ENCODE peak calls at places on chromosomes 16 and 17, in four cellular contexts. C is prostate gland, Q is tibial artery, N is A549. X is an unnamed sample.

GRCh38 chr16:14497245-14498082 is 132.6 kb downstream of the PARN start:
- DNase-seq in C (no peak), Q (no peak), N (no peak), X (no peak)

GRCh38 chr17:57861737-57862409 is 12.0 kb upstream of the MRPS23 start:
- DNase-seq in C (peak), Q (peak), N (peak), X (no peak)

GRCh38 chr16:79571065-79571697 is 29.4 kb downstream of the MAF start:
- DNase-seq in C (no peak), Q (no peak), N (no peak), X (no peak)

GRCh38 chr17:75261336-75262111 is at the start of the genes GGA3 and MRPS7:
- DNase-seq in C (peak), Q (peak), N (peak), X (peak)

GRCh38 chr17:17570207-17570797 is 21.2 kb downstream of the PEMT start:
- DNase-seq in C (peak), Q (no peak), N (peak), X (no peak)

GRCh38 chr16:19001788-19002187 is 18.1 kb downstream of the TMC7 start:
- DNase-seq in C (no peak), Q (peak), N (no peak), X (peak)

GRCh38 chr17:79844869-79845600 is 5.8 kb upstream of the CBX4 start:
- DNase-seq in C (no peak), Q (no peak), N (peak), X (no peak)

GRCh38 chr17:44112284-44113280 is 10.9 kb downstream of the HDAC5 start:
- DNase-seq in C (no peak), Q (no peak), N (no peak), X (no peak)

GRCh38 chr16:64627288-64627687 is 494.6 kb downstream of the CDH11 start:
- DNase-seq in C (no peak), Q (no peak), N (no peak), X (no peak)

GRCh38 chr17:28258347-28258887 is 60.6 kb upstream of the TMEM97 start:
- DNase-seq in C (no peak), Q (no peak), N (no peak), X (no peak)

GRCh38 chr17:22265807-22266206 is 573.5 kb downstream of the KCNJ18 start:
- DNase-seq in C (no peak), Q (no peak), N (no peak), X (no peak)

GRCh38 chr17:75273968-75274708 is 3.1 kb upstream of the MIF4GD start:
- DNase-seq in C (no peak), Q (no peak), N (no peak), X (peak)

GRCh38 chr17:45334231-45334630 is 17.4 kb upstream of the MAP3K14 start:
- DNase-seq in C (no peak), Q (peak), N (no peak), X (no peak)

GRCh38 chr16:15643453-15644305 is 725 bp upstream of the MARF1 start:
- DNase-seq in C (peak), Q (no peak), N (peak), X (peak)

GRCh38 chr17:63419949-63420867 is 25.9 kb downstream of the CYB561 start:
- DNase-seq in C (no peak), Q (no peak), N (no peak), X (no peak)
- H3K27ac ChIP-seq in C (no peak), Q (no peak), N (no peak), X (peak)

GRCh38 chr16:85753976-85754375 is 3.1 kb upstream of the C16orf74 start:
- DNase-seq in C (no peak), Q (no peak), N (no peak), X (no peak)

GRCh38 chr16:85754403-85754802 is 3.5 kb upstream of the C16orf74 start:
- DNase-seq in C (no peak), Q (no peak), N (no peak), X (no peak)

GRCh38 chr16:85753559-85753958 is 2.7 kb upstream of the C16orf74 start:
- DNase-seq in C (peak), Q (no peak), N (no peak), X (no peak)

GRCh38 chr16:85757341-85757822 is 6.5 kb upstream of the C16orf74 start:
- DNase-seq in C (no peak), Q (no peak), N (no peak), X (no peak)

GRCh38 chr16:85755929-85756768 is 5.3 kb upstream of the C16orf74 start:
- DNase-seq in C (no peak), Q (no peak), N (no peak), X (no peak)
- TF ChIP-seq CTCF in C (no peak), Q (no peak), N (no peak), X (no peak)

GRCh38 chr16:23496826-23497542 is 13.3 kb downstream of the GGA2 start:
- DNase-seq in C (peak), Q (no peak), N (no peak), X (peak)

GRCh38 chr16:23499801-23500200 is 10.5 kb downstream of the GGA2 start:
- DNase-seq in C (no peak), Q (no peak), N (no peak), X (no peak)

GRCh38 chr16:23500212-23500865 is 10.0 kb downstream of the GGA2 start:
- DNase-seq in C (no peak), Q (no peak), N (no peak), X (no peak)

GRCh38 chr16:23498863-23499262 is 11.4 kb downstream of the GGA2 start:
- DNase-seq in C (no peak), Q (no peak), N (no peak), X (no peak)

GRCh38 chr16:23497543-23497868 is 12.8 kb downstream of the GGA2 start:
- DNase-seq in C (no peak), Q (peak), N (no peak), X (no peak)
- H3K27ac ChIP-seq in C (peak), Q (no peak), N (no peak), X (peak)

DNA sequence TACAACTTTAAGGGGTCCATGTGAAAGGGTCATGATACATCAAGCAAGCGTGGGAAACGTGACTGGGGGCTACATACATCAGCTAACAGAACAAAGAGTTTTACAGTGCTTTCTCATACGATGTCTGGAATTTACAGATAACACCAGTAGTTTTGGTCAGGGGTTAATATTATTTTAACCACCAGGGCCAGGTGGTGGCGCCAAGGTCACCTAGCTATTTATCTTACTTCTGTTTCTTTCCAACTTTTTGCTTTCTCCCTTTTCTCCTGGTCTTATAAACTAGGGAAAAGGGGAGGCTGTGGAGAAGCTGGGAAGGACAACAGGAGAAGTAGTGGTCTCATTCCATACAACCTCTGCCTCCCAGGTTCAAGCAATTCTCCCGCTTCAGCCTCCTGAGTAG is 37.9 kb downstream of the CLEC3A start:
- DNase-seq in C (no peak), Q (no peak), N (no peak), X (no peak)
- TF ChIP-seq CTCF in C (no peak), Q (no peak), N (no peak), X (no peak)

GRCh38 chr17:77160032-77160876 is 19.5 kb downstream of the SEC14L1 start:
- DNase-seq in C (no peak), Q (no peak), N (no peak), X (no peak)
- H3K27ac ChIP-seq in C (peak), Q (no peak), N (no peak), X (no peak)

DNA sequence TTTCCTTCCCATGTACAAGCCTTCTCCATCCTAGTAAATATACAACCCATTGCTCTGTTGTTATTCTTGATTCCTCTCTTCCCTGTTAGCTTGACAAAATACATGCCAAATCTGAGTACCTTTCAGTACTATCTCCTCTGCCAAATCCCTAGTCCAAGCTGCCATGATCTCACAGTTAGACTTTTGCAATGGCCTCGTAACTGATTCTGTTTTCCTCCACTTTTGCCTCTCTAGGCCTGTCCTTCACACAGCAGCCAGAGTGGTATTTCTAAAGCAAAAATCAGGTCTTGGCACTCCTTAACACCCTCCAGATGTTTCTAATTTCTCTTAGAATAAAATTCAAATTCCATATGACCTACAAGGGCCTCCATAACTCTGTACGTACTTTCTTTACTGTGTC is 153.0 kb upstream of the RBL2 start:
- DNase-seq in C (no peak), Q (no peak), N (no peak), X (no peak)
- TF ChIP-seq CTCF in C (no peak), Q (no peak), N (no peak), X (no peak)

DNA sequence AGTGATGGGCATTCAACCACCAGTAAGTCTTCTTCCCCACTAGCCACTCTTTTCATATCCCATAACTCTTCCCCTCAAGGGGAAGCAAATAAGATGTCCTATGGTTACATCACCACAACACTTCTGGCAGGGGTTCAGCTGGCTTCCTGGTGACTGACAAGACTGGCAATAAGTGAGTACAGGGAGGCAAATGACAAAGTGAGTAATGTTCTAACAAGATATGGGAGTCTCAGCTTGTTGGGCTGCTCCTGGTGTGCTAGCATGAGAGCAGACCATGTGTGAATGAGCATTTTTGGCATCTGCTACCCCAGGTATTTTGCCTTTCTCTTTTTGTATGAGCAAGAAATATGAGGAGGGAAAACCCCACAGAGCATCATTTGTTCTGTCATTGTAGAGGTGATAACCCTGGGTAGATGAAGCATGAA is 9.9 kb downstream of the TMIGD1 start:
- DNase-seq in C (no peak), Q (no peak), N (no peak), X (peak)
- H3K27ac ChIP-seq in C (no peak), Q (no peak), N (peak), X (no peak)

DNA sequence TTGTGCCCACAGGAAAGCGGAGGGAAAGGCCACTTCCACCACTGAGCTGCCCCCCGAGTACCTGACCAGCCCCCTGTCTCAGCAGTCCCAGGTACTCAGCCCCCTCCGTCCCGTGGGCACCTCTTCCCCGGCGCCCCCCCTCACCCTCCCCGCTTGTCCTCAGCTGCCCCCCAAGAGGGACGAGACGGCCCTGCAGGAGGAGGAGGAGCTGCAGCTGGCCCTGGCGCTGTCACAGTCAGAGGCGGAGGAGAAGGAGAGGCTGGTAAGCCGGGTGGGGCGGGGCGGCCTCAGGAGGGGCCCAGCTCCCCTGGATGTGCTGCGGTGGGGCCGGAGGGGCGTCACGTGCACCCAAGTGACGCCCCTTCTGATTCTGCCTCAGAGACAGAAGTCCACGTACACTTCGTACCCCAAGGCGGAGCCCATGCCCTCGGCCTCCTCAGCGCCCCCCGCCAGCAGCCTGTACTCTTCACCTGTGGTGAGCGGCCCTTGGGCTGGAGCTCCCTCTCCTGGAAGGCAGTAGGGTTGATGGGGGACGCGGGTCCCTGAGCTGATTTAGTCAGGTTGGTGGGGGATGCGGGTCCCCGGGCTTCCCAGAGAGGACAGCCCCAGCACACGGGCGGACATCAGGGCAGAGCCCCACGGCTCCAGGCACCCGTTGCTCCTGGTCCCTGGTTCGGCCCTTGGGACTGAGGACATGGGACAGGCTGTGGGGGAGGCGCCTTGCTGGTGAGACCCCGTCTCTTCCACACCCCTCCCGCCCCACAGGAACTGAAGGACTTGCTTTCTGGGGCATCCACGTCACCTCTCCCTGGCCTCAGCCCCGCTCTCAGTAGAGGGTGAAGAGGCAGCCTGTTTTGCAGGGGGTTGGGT is 9.4 kb upstream of the MRPL12 start:
- DNase-seq in C (no peak), Q (no peak), N (no peak), X (no peak)
- TF ChIP-seq CTCF in C (no peak), Q (no peak), N (peak), X (no peak)

GRCh38 chr16:24995469-24995868 is 19.7 kb downstream of the ARHGAP17 start:
- DNase-seq in C (no peak), Q (no peak), N (no peak), X (no peak)

GRCh38 chr16:24997665-24998064 is 17.5 kb downstream of the ARHGAP17 start:
- DNase-seq in C (no peak), Q (no peak), N (no peak), X (no peak)

GRCh38 chr16:24996301-24996700 is 18.9 kb downstream of the ARHGAP17 start:
- DNase-seq in C (no peak), Q (no peak), N (no peak), X (no peak)

GRCh38 chr16:24998201-24998600 is 17.0 kb downstream of the ARHGAP17 start:
- DNase-seq in C (no peak), Q (no peak), N (no peak), X (no peak)

GRCh38 chr16:24996731-24997130 is 18.4 kb downstream of the ARHGAP17 start:
- DNase-seq in C (no peak), Q (no peak), N (no peak), X (no peak)
- H3K27ac ChIP-seq in C (no peak), Q (peak), N (no peak), X (no peak)

GRCh38 chr17:33014751-33015150 is 23.1 kb downstream of the SPACA3 start:
- DNase-seq in C (no peak), Q (peak), N (peak), X (no peak)

GRCh38 chr17:33017366-33017765 is 25.7 kb downstream of the SPACA3 start:
- DNase-seq in C (no peak), Q (peak), N (no peak), X (no peak)

GRCh38 chr17:33019161-33019560 is 27.5 kb downstream of the SPACA3 start:
- DNase-seq in C (no peak), Q (no peak), N (no peak), X (no peak)

GRCh38 chr17:33015716-33016346 is 24.2 kb downstream of the SPACA3 start:
- DNase-seq in C (no peak), Q (no peak), N (no peak), X (no peak)

GRCh38 chr17:33016920-33017319 is 25.3 kb downstream of the SPACA3 start:
- DNase-seq in C (no peak), Q (no peak), N (no peak), X (no peak)
- TF ChIP-seq CTCF in C (no peak), Q (no peak), N (no peak), X (no peak)